ENCODE peak calls at places on chromosomes 1 and 21, in six cellular contexts. P, S, J, K, L and A are unnamed samples.

GRCh38 chr1:10610901-10611600 is 136.3 kb downstream of the PEX14 start:
- DNase-seq in P (no peak), S (no peak), J (no peak), K (no peak), L (no peak), A (no peak)

GRCh38 chr1:163361123-163361934 is 39.6 kb downstream of the NUF2 start:
- DNase-seq in P (peak), S (no peak), J (no peak), K (no peak), L (no peak), A (no peak)

GRCh38 chr1:244353572-244354091 is 98.1 kb downstream of the ADSS2 start:
- DNase-seq in P (peak), S (peak), J (peak), K (peak), L (peak), A (peak)

GRCh38 chr1:54380285-54380882 is 25.8 kb downstream of the SSBP3 start:
- DNase-seq in P (no peak), S (no peak), J (no peak), K (no peak), L (no peak), A (no peak)

GRCh38 chr1:225735252-225736149 is 42.1 kb upstream of the SRP9 start:
- DNase-seq in P (peak), S (peak), J (peak), K (peak), L (peak), A (peak)

GRCh38 chr1:212557739-212558664 is 50.6 kb upstream of the ATF3 start:
- DNase-seq in P (no peak), S (peak), J (peak), K (peak), L (peak), A (peak)

GRCh38 chr1:68213843-68214242 is 18.5 kb downstream of the WLS start:
- DNase-seq in P (no peak), S (peak), J (peak), K (peak), L (peak), A (peak)

GRCh38 chr21:20538039-20538658 is 460.1 kb upstream of the NCAM2 start:
- DNase-seq in P (no peak), S (no peak), J (no peak), K (no peak), L (no peak), A (no peak)

GRCh38 chr1:48596036-48596435 is 124.0 kb upstream of the SPATA6 start:
- DNase-seq in P (no peak), S (no peak), J (peak), K (no peak), L (no peak), A (no peak)

GRCh38 chr1:172108494-172108893 is 267.2 kb downstream of the DNM3 start:
- DNase-seq in P (no peak), S (no peak), J (no peak), K (no peak), L (no peak), A (no peak)

GRCh38 chr21:29092102-29092959 is 18.9 kb upstream of the CCT8 start:
- DNase-seq in P (no peak), S (no peak), J (no peak), K (no peak), L (peak), A (no peak)

GRCh38 chr1:33723251-33723650 is 140.6 kb upstream of the HMGB4 start:
- DNase-seq in P (no peak), S (no peak), J (no peak), K (no peak), L (no peak), A (no peak)

GRCh38 chr1:223489439-223489838 is 96.2 kb downstream of the CCDC185 start:
- DNase-seq in P (no peak), S (no peak), J (no peak), K (no peak), L (no peak), A (no peak)

GRCh38 chr1:159988006-159988405 is 34.0 kb upstream of the SLAMF9 start:
- DNase-seq in P (no peak), S (no peak), J (no peak), K (no peak), L (no peak), A (no peak)

GRCh38 chr1:27237112-27237511 is 2.7 kb downstream of the WDTC1 start:
- DNase-seq in P (no peak), S (no peak), J (no peak), K (no peak), L (no peak), A (no peak)

GRCh38 chr1:27235827-27236226 is 1.4 kb downstream of the WDTC1 start:
- DNase-seq in P (no peak), S (no peak), J (no peak), K (no peak), L (peak), A (no peak)

GRCh38 chr1:27233677-27234053 is 767 bp upstream of the WDTC1 start:
- DNase-seq in P (no peak), S (peak), J (peak), K (peak), L (no peak), A (peak)

GRCh38 chr1:27238032-27238431 is 3.6 kb downstream of the WDTC1 start:
- DNase-seq in P (no peak), S (no peak), J (no peak), K (no peak), L (no peak), A (no peak)

DNA sequence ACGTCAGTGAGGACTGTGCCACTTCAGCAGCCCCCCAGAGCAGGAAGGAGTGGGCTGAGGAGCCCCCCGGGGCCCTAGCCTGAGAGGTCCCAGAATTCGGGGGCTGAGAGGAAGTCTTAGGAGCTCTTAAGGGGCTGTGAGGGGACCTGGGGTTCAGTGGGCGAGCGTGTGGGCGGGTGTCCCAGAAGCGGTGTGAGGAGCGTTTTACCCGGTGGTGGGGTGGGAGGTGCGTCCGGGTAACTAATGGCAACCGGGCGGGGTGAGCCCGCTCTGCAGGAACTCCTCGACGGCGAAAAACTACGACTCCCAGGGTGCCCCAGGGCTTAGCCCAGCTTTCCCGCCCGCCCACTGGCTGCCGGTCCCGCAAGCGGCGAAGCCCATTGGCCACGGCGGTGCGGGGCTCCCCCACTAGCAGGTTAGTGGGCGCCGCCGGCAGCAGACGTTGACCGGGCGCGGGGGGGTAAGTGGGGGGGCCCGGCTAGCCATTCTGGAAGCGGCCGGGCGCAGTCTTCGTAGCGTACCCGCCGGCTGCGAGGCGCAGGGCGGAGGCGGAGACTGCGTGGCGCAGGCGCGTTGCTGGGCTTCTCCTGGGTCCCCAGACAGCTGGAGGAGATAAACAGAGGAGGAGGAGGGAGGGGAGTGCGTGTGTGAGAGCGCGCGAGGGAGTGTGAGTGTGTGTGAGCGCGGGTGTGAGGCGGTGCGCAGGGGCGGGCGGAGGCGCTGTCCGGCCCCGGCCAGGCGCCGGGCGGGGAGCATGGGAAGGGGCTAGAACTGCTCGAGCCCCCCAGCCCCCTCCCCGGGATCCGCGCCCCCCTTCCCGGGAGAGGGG is at the start of gene WDTC1:
- DNase-seq in P (peak), S (peak), J (peak), K (peak), L (peak), A (peak)
- TF ChIP-seq POLR2A in P (peak), S (peak), J (peak), K (peak), L (peak), A (no peak)

GRCh38 chr1:146051452-146051852 is 29.9 kb upstream of the HJV start:
- DNase-seq in P (no peak), S (no peak), J (no peak), K (no peak), L (no peak), A (no peak)
- H3K4me3 ChIP-seq in P (peak), S (peak), J (no peak), K (no peak), L (no peak), A (no peak)

GRCh38 chr1:173818459-173818858 is 6.0 kb upstream of the DARS2 start:
- DNase-seq in P (no peak), S (no peak), J (no peak), K (no peak), L (no peak), A (no peak)
- TF ChIP-seq POLR2A in P (no peak), S (no peak), J (no peak), K (no peak), L (no peak), A (no peak)

GRCh38 chr1:168823988-168824387 is 95.0 kb upstream of the DPT start:
- DNase-seq in P (no peak), S (no peak), J (no peak), K (no peak), L (no peak), A (no peak)
- H3K4me3 ChIP-seq in P (no peak), S (no peak), J (no peak), K (no peak), L (no peak), A (no peak)

GRCh38 chr1:185788386-185788785 is 54.2 kb downstream of the HMCN1 start:
- DNase-seq in P (no peak), S (no peak), J (no peak), K (no peak), L (peak), A (no peak)
- TF ChIP-seq POLR2A in P (no peak), S (no peak), J (no peak), K (no peak), L (no peak), A (no peak)

GRCh38 chr1:13731897-13732296 is 31.9 kb downstream of the PRDM2 start:
- DNase-seq in P (no peak), S (no peak), J (no peak), K (no peak), L (no peak), A (no peak)

GRCh38 chr1:13733705-13734104 is 33.7 kb downstream of the PRDM2 start:
- DNase-seq in P (no peak), S (no peak), J (no peak), K (no peak), L (no peak), A (no peak)

GRCh38 chr1:13735168-13735930 is 35.4 kb downstream of the PRDM2 start:
- DNase-seq in P (no peak), S (no peak), J (no peak), K (no peak), L (no peak), A (no peak)

GRCh38 chr1:13730751-13731482 is 30.9 kb downstream of the PRDM2 start:
- DNase-seq in P (no peak), S (no peak), J (peak), K (peak), L (peak), A (no peak)

DNA sequence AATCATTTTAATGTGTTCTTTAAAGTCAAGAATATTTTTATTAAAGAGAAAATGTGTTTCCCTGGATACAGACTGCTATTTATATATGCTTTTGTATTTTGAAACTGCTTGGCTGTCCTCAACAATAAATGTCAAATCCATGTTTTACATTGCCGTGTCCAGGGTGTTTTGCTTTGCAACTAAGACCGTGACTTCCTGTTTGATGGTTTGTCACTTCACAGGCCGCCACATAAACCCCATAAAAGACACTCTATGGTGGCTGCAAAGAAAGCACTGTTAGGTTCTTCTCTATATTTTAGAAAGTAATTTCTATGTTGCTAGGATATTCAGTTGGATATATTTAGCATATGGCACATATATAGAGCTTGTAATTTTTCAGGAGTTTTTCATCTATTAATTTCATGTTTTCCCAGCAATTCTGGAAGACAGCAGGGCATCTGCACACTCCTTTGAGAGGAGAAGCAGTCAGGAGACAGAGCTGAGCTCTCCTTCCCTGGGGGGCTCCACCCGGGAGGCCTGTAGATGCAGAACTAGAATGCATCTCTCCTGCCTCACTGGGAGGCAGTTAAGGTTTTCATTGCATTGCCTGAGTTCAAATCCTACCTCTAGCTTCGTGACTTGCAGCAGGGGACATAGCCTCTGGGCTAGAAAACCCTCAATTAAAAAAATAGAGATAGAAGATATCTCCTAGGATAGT is 33.1 kb downstream of the PRDM2 start:
- DNase-seq in P (no peak), S (no peak), J (no peak), K (no peak), L (no peak), A (no peak)
- H3K4me3 ChIP-seq in P (no peak), S (no peak), J (no peak), K (no peak), L (no peak), A (no peak)

DNA sequence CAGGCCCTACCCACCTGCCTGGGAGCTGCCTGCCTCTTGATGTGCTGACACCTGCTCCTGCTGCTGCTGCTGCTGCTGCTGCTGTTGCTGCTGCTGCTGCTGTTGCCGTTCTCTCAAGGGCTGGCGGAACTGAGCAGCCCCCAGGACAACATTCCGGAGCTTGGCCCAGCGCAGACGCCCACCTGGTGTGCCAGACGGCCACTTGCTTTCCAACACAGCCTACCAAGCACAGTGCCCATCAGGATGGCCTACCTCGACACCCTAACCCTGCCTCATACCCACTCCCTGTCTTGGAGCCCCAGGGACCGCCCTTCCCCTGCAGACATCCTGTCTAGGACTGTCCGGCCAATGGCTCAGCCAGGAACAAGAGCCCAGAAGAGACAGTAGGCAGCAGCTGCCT is 11.8 kb downstream of the DENND4B start:
- DNase-seq in P (no peak), S (no peak), J (no peak), K (no peak), L (no peak), A (no peak)
- TF ChIP-seq POLR2A in P (no peak), S (no peak), J (no peak), K (no peak), L (no peak), A (no peak)

GRCh38 chr1:60573726-60574409 is 500.3 kb upstream of the C1orf87 start:
- DNase-seq in P (peak), S (no peak), J (no peak), K (peak), L (peak), A (no peak)
- H3K4me3 ChIP-seq in P (no peak), S (no peak), J (no peak), K (no peak), L (no peak), A (no peak)

GRCh38 chr1:151282883-151283725 is 1.0 kb downstream of the ZNF687 start:
- DNase-seq in P (no peak), S (peak), J (peak), K (peak), L (peak), A (peak)
- TF ChIP-seq POLR2A in P (no peak), S (no peak), J (no peak), K (no peak), L (no peak), A (no peak)

GRCh38 chr1:3453891-3454810 is at the start of gene ARHGEF16:
- DNase-seq in P (peak), S (no peak), J (peak), K (peak), L (peak), A (no peak)
- H3K4me3 ChIP-seq in P (peak), S (no peak), J (peak), K (peak), L (peak), A (peak)